ENCODE peak calls at places on chromosomes 12 and 14, in four cellular contexts. H, J, Y and E are unnamed samples.

GRCh38 chr14:105848570-105848969 is 322.2 kb downstream of the TMEM121 start:
- DNase-seq in H (no peak), J (no peak), Y (no peak), E (no peak)

GRCh38 chr12:129614221-129614885 is 289.5 kb downstream of the TMEM132D start:
- DNase-seq in Y (no peak), J (no peak), H (no peak), E (no peak)

GRCh38 chr14:73462078-73462715 is 3.9 kb upstream of the NUMB start:
- DNase-seq in J (peak; percentile 49), Y (peak; percentile 80), H (no peak), E (no peak)

GRCh38 chr14:65485516-65485915 is 73.0 kb downstream of the FUT8 start:
- DNase-seq in Y (no peak), J (no peak), H (no peak), E (no peak)

GRCh38 chr12:116520225-116520624 is 39.0 kb upstream of the MAP1LC3B2 start:
- DNase-seq in J (no peak), Y (no peak), H (no peak), E (no peak)

GRCh38 chr12:28172434-28173030 is 17.7 kb upstream of the CCDC91 start:
- DNase-seq in J (peak; percentile 19), H (no peak), Y (peak; percentile 43), E (no peak)

GRCh38 chr14:90419200-90419599 is 22.4 kb downstream of the CALM1 start:
- DNase-seq in Y (peak; percentile 89), J (peak; percentile 75), H (no peak), E (no peak)

GRCh38 chr12:3821441-3821840 is 51.8 kb downstream of the PARP11 start:
- DNase-seq in J (no peak), Y (no peak), H (no peak), E (no peak)

GRCh38 chr12:109385339-109386078 is 37.8 kb downstream of the MYO1H start:
- DNase-seq in H (no peak), Y (peak; percentile 4), J (peak; percentile 58), E (no peak)

GRCh38 chr12:114450019-114450418 is 44.1 kb upstream of the TBX5 start:
- DNase-seq in H (no peak), J (no peak), Y (no peak), E (no peak)

GRCh38 chr12:80576641-80577418 is 130.6 kb upstream of the MYF6 start:
- DNase-seq in H (no peak), J (no peak), Y (no peak), E (no peak)

GRCh38 chr12:19546611-19547162 is 107.4 kb downstream of the AEBP2 start:
- DNase-seq in H (no peak), J (no peak), Y (no peak), E (no peak)

GRCh38 chr12:48618541-48618940 is 48.7 kb upstream of the LALBA start:
- DNase-seq in H (peak; percentile 64), Y (peak; percentile 65), J (peak; percentile 23), E (peak; percentile 76)

GRCh38 chr12:24573621-24574020 is 375.3 kb downstream of the BCAT1 start:
- DNase-seq in H (no peak), J (no peak), Y (no peak), E (no peak)

GRCh38 chr14:64337901-64338615 is 43.9 kb upstream of the ESR2 start:
- DNase-seq in Y (peak; percentile 42), J (no peak), H (no peak), E (peak; percentile 57)

GRCh38 chr12:3161861-3162260 is 84.7 kb downstream of the TSPAN9 start:
- DNase-seq in Y (no peak), H (no peak), J (no peak), E (no peak)

GRCh38 chr12:92661269-92661668 is 41.5 kb upstream of the PLEKHG7 start:
- DNase-seq in H (no peak), Y (no peak), J (no peak), E (no peak)

GRCh38 chr14:83133986-83134664 is 1600.5 kb upstream of the SEL1L start:
- DNase-seq in Y (no peak), H (no peak), J (no peak), E (no peak)

GRCh38 chr14:23183479-23183878 is at the start of gene SLC7A8:
- DNase-seq in J (no peak), Y (no peak), H (no peak), E (no peak)